ENCODE peak calls at places on chromosome 5, in nine cellular contexts. B, Y, H, A, M, V, Q, Z and P are unnamed samples.

GRCh38 chr5:33806736-33807442 is 84.9 kb downstream of the ADAMTS12 start:
- DNase-seq in Y (no peak), M (no peak), A (no peak), Z (peak; percentile 21), B (no peak), H (peak; percentile 80), V (peak; percentile 31), Q (no peak), P (no peak)

GRCh38 chr5:113232667-113233066 is 202.1 kb downstream of the TSSK1B start:
- DNase-seq in B (no peak), H (no peak), M (no peak), A (no peak), Z (no peak), Y (no peak), V (no peak), Q (no peak), P (no peak)

GRCh38 chr5:180494510-180495181 is 467 bp downstream of the CNOT6 start:
- DNase-seq in Z (peak; percentile 67), M (peak; percentile 82), B (peak; percentile 12), V (peak; percentile 69), Q (peak; percentile 53), H (no peak), A (no peak), Y (peak; percentile 68), P (peak; percentile 31)

GRCh38 chr5:119578937-119579336 is 50.4 kb upstream of the FAM170A start:
- DNase-seq in Q (peak; percentile 64), M (no peak), A (no peak), V (no peak), B (no peak), H (peak; percentile 69), Y (no peak), Z (peak; percentile 25), P (peak; percentile 25)

GRCh38 chr5:59893061-59893435 is 478 bp downstream of the PDE4D start:
- DNase-seq in H (no peak), V (no peak), Y (no peak), Z (no peak), A (no peak), M (no peak), Q (no peak), B (no peak), P (no peak)

GRCh38 chr5:150271923-150272322 is 17.6 kb downstream of the CAMK2A start:
- DNase-seq in B (no peak), Y (no peak), Z (no peak), H (no peak), V (no peak), Q (no peak), M (no peak), A (no peak), P (no peak)

GRCh38 chr5:122007445-122008010 is 45.8 kb downstream of the SRFBP1 start:
- DNase-seq in Y (no peak), B (no peak), H (no peak), V (no peak), A (no peak), Q (no peak), M (no peak), Z (no peak), P (no peak)

GRCh38 chr5:133118741-133119140 is 66.9 kb downstream of the HSPA4 start:
- DNase-seq in M (no peak), H (no peak), V (no peak), Q (no peak), A (no peak), Z (no peak), Y (no peak), B (no peak), P (no peak)

GRCh38 chr5:127425037-127425436 is 92.4 kb upstream of the PRRC1 start:
- DNase-seq in H (no peak), A (no peak), B (no peak), Z (no peak), V (no peak), Q (no peak), Y (no peak), M (no peak), P (no peak)

GRCh38 chr5:160556886-160557285 is 135.2 kb downstream of the PTTG1 start:
- DNase-seq in M (no peak), Q (no peak), A (no peak), Z (no peak), Y (no peak), V (peak; percentile 21), B (no peak), H (peak; percentile 92), P (no peak)

GRCh38 chr5:141369994-141370848 is at the start of gene PCDHGB3:
- DNase-seq in A (no peak), V (peak; percentile 80), Q (peak; percentile 83), B (no peak), Z (no peak), Y (no peak), H (peak; percentile 55), M (no peak), P (peak; percentile 38)

GRCh38 chr5:68424799-68425537 is 209.4 kb downstream of the PIK3R1 start:
- DNase-seq in Q (peak; percentile 74), H (peak; percentile 17), B (no peak), M (no peak), Z (no peak), A (no peak), V (no peak), Y (peak; percentile 10), P (no peak)

GRCh38 chr5:139241139-139241538 is 43.0 kb upstream of the SIL1 start:
- DNase-seq in H (no peak), V (no peak), Q (no peak), A (no peak), B (no peak), M (no peak), Z (no peak), Y (no peak), P (no peak)

GRCh38 chr5:157563373-157564148 is 12.0 kb downstream of the ADAM19 start:
- DNase-seq in A (no peak), Q (no peak), B (no peak), Y (no peak), H (peak; percentile 82), Z (peak; percentile 86), V (peak; percentile 76), M (peak; percentile 49), P (peak; percentile 54)

GRCh38 chr5:124952079-124952478 is 205.6 kb upstream of the ZNF608 start:
- DNase-seq in A (no peak), Q (peak; percentile 96), Y (no peak), V (no peak), B (no peak), M (no peak), H (no peak), Z (no peak), P (no peak)

GRCh38 chr5:169980418-169981053 is at the start of gene INSYN2B:
- DNase-seq in A (no peak), B (no peak), Z (peak; percentile 97), H (peak; percentile 90), Q (peak; percentile 47), Y (no peak), V (peak; percentile 76), M (peak; percentile 63), P (peak; percentile 58)

GRCh38 chr5:56569576-56569975 is 245.8 kb upstream of the MAP3K1 start:
- DNase-seq in Y (no peak), V (no peak), Q (no peak), A (no peak), Z (peak; percentile 45), B (no peak), M (no peak), H (no peak), P (no peak)

GRCh38 chr5:91136271-91136670 is 246.8 kb downstream of the ARRDC3 start:
- DNase-seq in A (no peak), Z (no peak), Y (no peak), M (no peak), H (peak; percentile 60), Q (no peak), B (no peak), V (no peak), P (peak; percentile 17)

GRCh38 chr5:68187268-68188055 is 28.1 kb upstream of the PIK3R1 start:
- DNase-seq in M (peak; percentile 25), Y (no peak), V (peak; percentile 49), Z (no peak), Q (no peak), H (no peak), B (no peak), A (no peak), P (no peak)

GRCh38 chr5:122772446-122772845 is 2.4 kb upstream of the SNX2 start:
- DNase-seq in H (peak; percentile 33), V (no peak), M (no peak), Z (peak; percentile 91), B (no peak), A (no peak), Y (no peak), Q (peak; percentile 26), P (no peak)

GRCh38 chr5:66814146-66814991 is 218.2 kb downstream of the MAST4 start:
- DNase-seq in H (peak; percentile 43), Y (peak; percentile 22), B (peak; percentile 19), A (no peak), Z (peak; percentile 33), Q (peak; percentile 59), M (peak; percentile 66), V (peak; percentile 49), P (peak; percentile 15)

GRCh38 chr5:171309526-171310333 is 682 bp downstream of the TLX3 start:
- DNase-seq in V (peak; percentile 25), A (no peak), M (peak; percentile 80), B (no peak), Q (no peak), Z (no peak), Y (peak; percentile 39), H (no peak), P (no peak)

GRCh38 chr5:54792611-54793404 is 192.6 kb downstream of the ESM1 start:
- DNase-seq in V (no peak), Q (no peak), A (no peak), H (peak; percentile 32), Y (no peak), Z (no peak), M (no peak), B (no peak), P (no peak)

GRCh38 chr5:527646-528591 is 3.7 kb upstream of the SLC9A3 start:
- DNase-seq in V (no peak), Q (no peak), A (no peak), M (peak; percentile 68), H (no peak), Y (peak; percentile 46), Z (no peak), B (no peak), P (no peak)

GRCh38 chr5:36494756-36495637 is 111.4 kb upstream of the SLC1A3 start:
- DNase-seq in H (peak; percentile 68), V (peak; percentile 48), Q (no peak), Y (no peak), B (no peak), Z (peak; percentile 25), M (no peak), A (no peak), P (no peak)

GRCh38 chr5:79488058-79488457 is 25.9 kb downstream of the HOMER1 start:
- DNase-seq in Y (no peak), A (no peak), B (no peak), H (no peak), Z (no peak), Q (no peak), V (no peak), M (peak; percentile 33), P (no peak)

GRCh38 chr5:113031557-113031956 is 55.0 kb downstream of the DCP2 start:
- DNase-seq in Z (no peak), V (no peak), A (no peak), H (no peak), Y (no peak), Q (no peak), M (no peak), B (no peak), P (no peak)

GRCh38 chr5:38780950-38781349 is 64.9 kb upstream of the OSMR start:
- DNase-seq in A (no peak), V (no peak), Y (no peak), Q (no peak), M (no peak), H (peak; percentile 21), Z (peak; percentile 59), B (no peak), P (no peak)